ENCODE peak calls at places on chromosomes 11 and 22, in four cellular contexts. One of them, this sample, is unnamed.

GRCh38 chr11:28132541-28132940 is 24.4 kb downstream of the METTL15 start:
- DNase-seq in A673: no peak
- DNase-seq in ovary: no peak
- DNase-seq in Panc1: no peak
- DNase-seq in this sample: no peak

GRCh38 chr11:104556606-104557301 is 341.5 kb downstream of the CASP12 start:
- DNase-seq in A673: no peak
- DNase-seq in ovary: no peak
- DNase-seq in Panc1: no peak
- DNase-seq in this sample: no peak

GRCh38 chr11:112543390-112543789 is 282.7 kb upstream of the PLET1 start:
- DNase-seq in A673: no peak
- DNase-seq in ovary: no peak
- DNase-seq in Panc1: no peak
- DNase-seq in this sample: no peak

GRCh38 chr11:86999859-87000753 is 37.6 kb upstream of the TMEM135 start:
- DNase-seq in A673: peak; percentile 49
- DNase-seq in ovary: no peak
- DNase-seq in Panc1: no peak
- DNase-seq in this sample: no peak

GRCh38 chr11:853682-854448 is 11.2 kb downstream of the TSPAN4 start:
- DNase-seq in A673: no peak
- DNase-seq in ovary: no peak
- DNase-seq in Panc1: no peak
- DNase-seq in this sample: no peak

GRCh38 chr22:30628491-30628890 is 7.1 kb upstream of the SLC35E4 start:
- DNase-seq in A673: no peak
- DNase-seq in ovary: no peak
- DNase-seq in Panc1: no peak
- DNase-seq in this sample: no peak

GRCh38 chr22:47161631-47162030 is 399.2 kb downstream of the TBC1D22A start:
- DNase-seq in A673: peak; percentile 23
- DNase-seq in ovary: peak; percentile 8
- DNase-seq in Panc1: no peak
- DNase-seq in this sample: no peak

GRCh38 chr11:64234840-64235379 is 526 bp downstream of the VEGFB start:
- DNase-seq in A673: peak; percentile 64
- DNase-seq in ovary: no peak
- DNase-seq in Panc1: no peak
- DNase-seq in this sample: no peak

GRCh38 chr11:15118431-15118830 is 3.7 kb downstream of the INSC start:
- DNase-seq in A673: no peak
- DNase-seq in ovary: no peak
- DNase-seq in Panc1: no peak
- DNase-seq in this sample: peak; percentile 56

GRCh38 chr11:14537134-14537599 is 17.0 kb upstream of the PSMA1 start:
- DNase-seq in A673: peak; percentile 43
- DNase-seq in ovary: no peak
- DNase-seq in Panc1: peak; percentile 24
- DNase-seq in this sample: peak; percentile 12

GRCh38 chr11:27718346-27718852 is 18.1 kb upstream of the BDNF start:
- DNase-seq in A673: peak; percentile 75
- DNase-seq in ovary: no peak
- DNase-seq in Panc1: no peak
- DNase-seq in this sample: peak; percentile 16

GRCh38 chr22:32717337-32718240 is 83.9 kb upstream of the TIMP3 start:
- DNase-seq in A673: no peak
- DNase-seq in ovary: no peak
- DNase-seq in Panc1: no peak
- DNase-seq in this sample: peak; percentile 94

GRCh38 chr11:43557553-43558031 is 122.9 kb upstream of the HSD17B12 start:
- DNase-seq in A673: peak; percentile 56
- DNase-seq in ovary: peak; percentile 58
- DNase-seq in Panc1: no peak
- DNase-seq in this sample: no peak

GRCh38 chr22:39457546-39458442 is 982 bp downstream of the MGAT3 start:
- DNase-seq in A673: no peak
- DNase-seq in ovary: no peak
- DNase-seq in Panc1: no peak
- DNase-seq in this sample: no peak

GRCh38 chr11:93572171-93572570 is 29.0 kb upstream of the SMCO4 start:
- DNase-seq in A673: no peak
- DNase-seq in ovary: no peak
- DNase-seq in Panc1: no peak
- DNase-seq in this sample: no peak

GRCh38 chr11:82864268-82864667 is 36.0 kb downstream of the PRCP start:
- DNase-seq in A673: peak; percentile 84
- DNase-seq in ovary: peak; percentile 19
- DNase-seq in Panc1: no peak
- DNase-seq in this sample: peak; percentile 52

GRCh38 chr11:565921-566509 is 5.2 kb downstream of the RASSF7 start:
- DNase-seq in A673: no peak
- DNase-seq in ovary: no peak
- DNase-seq in Panc1: no peak
- DNase-seq in this sample: no peak

GRCh38 chr11:125390949-125391348 is 105.1 kb downstream of the FEZ1 start:
- DNase-seq in A673: no peak
- DNase-seq in ovary: no peak
- DNase-seq in Panc1: no peak
- DNase-seq in this sample: no peak

GRCh38 chr11:79461144-79461543 is 20.3 kb upstream of the TENM4 start:
- DNase-seq in A673: peak; percentile 58
- DNase-seq in ovary: peak; percentile 38
- DNase-seq in Panc1: peak; percentile 5
- DNase-seq in this sample: peak; percentile 75

GRCh38 chr11:27242591-27242990 is 120.4 kb downstream of the CCDC34 start:
- DNase-seq in A673: peak; percentile 51
- DNase-seq in ovary: no peak
- DNase-seq in Panc1: no peak
- DNase-seq in this sample: no peak

GRCh38 chr22:29431986-29432385 is 6.4 kb upstream of the RFPL1 start:
- DNase-seq in A673: no peak
- DNase-seq in ovary: no peak
- DNase-seq in Panc1: no peak
- DNase-seq in this sample: no peak

GRCh38 chr11:115643491-115643995 is 139.3 kb upstream of the CADM1 start:
- DNase-seq in A673: no peak
- DNase-seq in ovary: no peak
- DNase-seq in Panc1: no peak
- DNase-seq in this sample: no peak

GRCh38 chr11:33598426-33599069 is 102.1 kb downstream of the C11orf91 start:
- DNase-seq in A673: peak; percentile 21
- DNase-seq in ovary: no peak
- DNase-seq in Panc1: no peak
- DNase-seq in this sample: no peak

GRCh38 chr11:107018902-107019493 is 722 bp upstream of the GUCY1A2 start:
- DNase-seq in A673: peak; percentile 78
- DNase-seq in ovary: peak; percentile 65
- DNase-seq in Panc1: no peak
- DNase-seq in this sample: peak; percentile 41

GRCh38 chr22:47388778-47389177 is 626.3 kb downstream of the TBC1D22A start:
- DNase-seq in A673: no peak
- DNase-seq in ovary: no peak
- DNase-seq in Panc1: no peak
- DNase-seq in this sample: no peak

GRCh38 chr11:61120865-61121831 is 18.9 kb downstream of the CD5 start:
- DNase-seq in A673: peak; percentile 81
- DNase-seq in ovary: no peak
- DNase-seq in Panc1: no peak
- DNase-seq in this sample: peak; percentile 29

GRCh38 chr11:118918128-118918685 is 7.5 kb downstream of the BCL9L start:
- DNase-seq in A673: peak; percentile 65
- DNase-seq in ovary: peak; percentile 79
- DNase-seq in Panc1: no peak
- DNase-seq in this sample: peak; percentile 70

GRCh38 chr11:67062526-67063373 is 6.1 kb downstream of the RHOD start:
- DNase-seq in A673: no peak
- DNase-seq in ovary: no peak
- DNase-seq in Panc1: no peak
- DNase-seq in this sample: peak; percentile 94

GRCh38 chr11:11072067-11072466 is 214.2 kb upstream of the ZBED5 start:
- DNase-seq in A673: no peak
- DNase-seq in ovary: no peak
- DNase-seq in Panc1: no peak
- DNase-seq in this sample: peak; percentile 71

GRCh38 chr11:58742981-58743880 is 11.5 kb upstream of the GLYAT start:
- DNase-seq in A673: peak; percentile 11
- DNase-seq in ovary: no peak
- DNase-seq in Panc1: no peak
- DNase-seq in this sample: no peak

GRCh38 chr11:115555336-115556090 is 51.3 kb upstream of the CADM1 start:
- DNase-seq in A673: no peak
- DNase-seq in ovary: no peak
- DNase-seq in Panc1: no peak
- DNase-seq in this sample: no peak

GRCh38 chr11:115276182-115276581 is 228.0 kb downstream of the CADM1 start:
- DNase-seq in A673: no peak
- DNase-seq in ovary: no peak
- DNase-seq in Panc1: no peak
- DNase-seq in this sample: no peak

GRCh38 chr11:26193714-26194373 is 138.1 kb upstream of the ANO3 start:
- DNase-seq in A673: no peak
- DNase-seq in ovary: no peak
- DNase-seq in Panc1: no peak
- DNase-seq in this sample: peak; percentile 50

GRCh38 chr11:59960502-59961381 is 3.1 kb upstream of the OOSP4A start:
- DNase-seq in A673: no peak
- DNase-seq in ovary: no peak
- DNase-seq in Panc1: no peak
- DNase-seq in this sample: no peak

GRCh38 chr22:35656284-35656752 is 8.1 kb downstream of the APOL6 start:
- DNase-seq in A673: peak; percentile 76
- DNase-seq in ovary: no peak
- DNase-seq in Panc1: no peak
- DNase-seq in this sample: peak; percentile 15

GRCh38 chr11:126834149-126834548 is 166.4 kb downstream of the KIRREL3 start:
- DNase-seq in A673: no peak
- DNase-seq in ovary: no peak
- DNase-seq in Panc1: no peak
- DNase-seq in this sample: no peak

GRCh38 chr22:34380532-34380931 is 460.3 kb upstream of the LARGE1 start:
- DNase-seq in A673: no peak
- DNase-seq in ovary: no peak
- DNase-seq in Panc1: no peak
- DNase-seq in this sample: no peak
- H3K4me3 ChIP-seq in A673: no peak overlapping the region
- H3K4me3 ChIP-seq in ovary: no peak overlapping the region
- H3K4me3 ChIP-seq in Panc1: no peak overlapping the region
- H3K4me3 ChIP-seq in this sample: no peak overlapping the region

DNA sequence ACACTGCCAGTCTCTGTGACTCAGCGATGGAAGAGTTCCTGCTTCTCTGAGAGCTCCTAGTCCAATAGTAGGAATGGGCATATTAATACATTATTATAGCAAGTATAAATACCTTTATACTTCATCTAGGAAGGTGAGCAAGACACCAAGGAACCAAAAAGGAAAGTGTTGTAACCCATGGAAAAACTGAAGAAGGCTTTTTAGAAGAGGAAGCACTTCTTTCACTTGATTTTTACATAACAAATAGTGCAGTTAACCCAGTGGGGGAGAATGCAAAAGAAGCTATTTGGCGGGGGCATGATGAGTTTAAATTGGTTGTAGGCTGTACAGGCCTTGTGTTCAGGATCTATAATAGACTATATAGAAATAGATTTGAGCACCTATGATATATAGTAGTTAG is 31.2 kb upstream of the C11orf87 start:
- DNase-seq in A673: no peak
- DNase-seq in ovary: no peak
- DNase-seq in Panc1: no peak
- DNase-seq in this sample: peak; percentile 26
- H3K4me3 ChIP-seq in A673: no peak overlapping the region
- H3K4me3 ChIP-seq in ovary: no peak overlapping the region
- H3K4me3 ChIP-seq in Panc1: no peak overlapping the region
- H3K4me3 ChIP-seq in this sample: no peak overlapping the region

GRCh38 chr11:36362902-36363301 is 66.8 kb downstream of the PRR5L start:
- DNase-seq in A673: no peak
- DNase-seq in ovary: no peak
- DNase-seq in Panc1: no peak
- DNase-seq in this sample: no peak
- H3K4me3 ChIP-seq in A673: no peak overlapping the region
- H3K4me3 ChIP-seq in ovary: no peak overlapping the region
- H3K4me3 ChIP-seq in Panc1: no peak overlapping the region
- H3K4me3 ChIP-seq in this sample: no peak overlapping the region

GRCh38 chr11:17386331-17387084 is 2.0 kb downstream of the KCNJ11 start:
- DNase-seq in A673: peak; percentile 51
- DNase-seq in ovary: no peak
- DNase-seq in Panc1: no peak
- DNase-seq in this sample: no peak
- H3K4me3 ChIP-seq in A673: no peak overlapping the region
- H3K4me3 ChIP-seq in ovary: no peak overlapping the region
- H3K4me3 ChIP-seq in Panc1: no peak overlapping the region
- H3K4me3 ChIP-seq in this sample: no peak overlapping the region

GRCh38 chr22:23119492-23120414 is 22.0 kb downstream of the RSPH14 start:
- DNase-seq in A673: no peak
- DNase-seq in ovary: no peak
- DNase-seq in Panc1: no peak
- DNase-seq in this sample: no peak
- H3K4me3 ChIP-seq in A673: no peak overlapping the region
- H3K4me3 ChIP-seq in ovary: no peak overlapping the region
- H3K4me3 ChIP-seq in Panc1: no peak overlapping the region
- H3K4me3 ChIP-seq in this sample: no peak overlapping the region

GRCh38 chr11:80542704-80543103 is 1101.9 kb upstream of the TENM4 start:
- DNase-seq in A673: no peak
- DNase-seq in ovary: no peak
- DNase-seq in Panc1: no peak
- DNase-seq in this sample: peak; percentile 73

GRCh38 chr11:80533463-80533862 is 1092.6 kb upstream of the TENM4 start:
- DNase-seq in A673: no peak
- DNase-seq in ovary: no peak
- DNase-seq in Panc1: no peak
- DNase-seq in this sample: no peak

GRCh38 chr11:80532633-80533232 is 1091.9 kb upstream of the TENM4 start:
- DNase-seq in A673: no peak
- DNase-seq in ovary: peak; percentile 9
- DNase-seq in Panc1: no peak
- DNase-seq in this sample: no peak

DNA sequence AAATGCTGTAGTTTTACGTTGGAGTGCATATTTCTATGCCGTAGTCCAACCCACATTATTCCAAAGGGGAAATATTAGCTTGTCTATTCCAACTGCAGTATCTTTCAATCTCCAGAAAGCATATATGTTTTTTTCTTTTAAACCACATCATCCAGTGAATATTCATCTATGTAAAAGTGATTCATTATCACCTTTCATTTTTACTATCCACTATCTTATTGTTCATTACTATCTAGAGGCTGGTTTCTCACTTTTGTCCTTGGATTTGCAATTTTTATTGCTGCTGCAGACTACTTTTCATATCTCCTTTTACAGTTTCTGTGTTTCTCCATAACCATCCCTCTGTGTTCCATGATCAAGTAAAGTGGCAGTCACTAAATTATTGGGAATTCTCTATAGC is 1097.2 kb upstream of the TENM4 start:
- DNase-seq in A673: no peak
- DNase-seq in ovary: no peak
- DNase-seq in Panc1: no peak
- DNase-seq in this sample: no peak
- H3K4me3 ChIP-seq in A673: no peak overlapping the region
- H3K4me3 ChIP-seq in ovary: no peak overlapping the region
- H3K4me3 ChIP-seq in Panc1: no peak overlapping the region
- H3K4me3 ChIP-seq in this sample: no peak overlapping the region

This sample was measured in bronchial epithelial cell.